ENCODE peak calls at places on chromosomes 1 and 21, in six cellular contexts. One of them, this sample, is unnamed.

GRCh38 chr1:6244401-6245054 is 549 bp downstream of the HES3 start:
- DNase-seq in gastrocnemius medialis: no peak
- DNase-seq in OCI-LY7: no peak
- DNase-seq in A549: no peak
- DNase-seq in AG10803: no peak
- DNase-seq in fibroblast of lung: no peak
- DNase-seq in this sample: peak

GRCh38 chr1:209376774-209377173 is 206.7 kb upstream of the CAMK1G start:
- DNase-seq in gastrocnemius medialis: no peak
- DNase-seq in OCI-LY7: no peak
- DNase-seq in A549: no peak
- DNase-seq in AG10803: no peak
- DNase-seq in fibroblast of lung: no peak
- DNase-seq in this sample: no peak

GRCh38 chr1:8151647-8152046 is 125.5 kb upstream of the ERRFI1 start:
- DNase-seq in gastrocnemius medialis: no peak
- DNase-seq in OCI-LY7: no peak
- DNase-seq in A549: no peak
- DNase-seq in AG10803: no peak
- DNase-seq in fibroblast of lung: no peak
- DNase-seq in this sample: no peak

GRCh38 chr1:21254335-21254951 is 35.8 kb downstream of the ECE1 start:
- DNase-seq in gastrocnemius medialis: peak
- DNase-seq in OCI-LY7: no peak
- DNase-seq in A549: no peak
- DNase-seq in AG10803: peak
- DNase-seq in fibroblast of lung: no peak
- DNase-seq in this sample: no peak

GRCh38 chr1:6703016-6703415 is 1.4 kb upstream of the DNAJC11 start:
- DNase-seq in gastrocnemius medialis: no peak
- DNase-seq in OCI-LY7: no peak
- DNase-seq in A549: no peak
- DNase-seq in AG10803: peak
- DNase-seq in fibroblast of lung: no peak
- DNase-seq in this sample: no peak

GRCh38 chr21:46639489-46640386 is 4.3 kb downstream of the PRMT2 start:
- DNase-seq in gastrocnemius medialis: no peak
- DNase-seq in OCI-LY7: peak
- DNase-seq in A549: peak
- DNase-seq in AG10803: peak
- DNase-seq in fibroblast of lung: peak
- DNase-seq in this sample: no peak

GRCh38 chr1:65478379-65479026 is 58.0 kb downstream of the LEPR start:
- DNase-seq in gastrocnemius medialis: no peak
- DNase-seq in OCI-LY7: no peak
- DNase-seq in A549: no peak
- DNase-seq in AG10803: no peak
- DNase-seq in fibroblast of lung: peak
- DNase-seq in this sample: no peak

GRCh38 chr1:198520524-198521254 is 19.8 kb downstream of the ATP6V1G3 start:
- DNase-seq in gastrocnemius medialis: no peak
- DNase-seq in OCI-LY7: no peak
- DNase-seq in A549: no peak
- DNase-seq in AG10803: no peak
- DNase-seq in fibroblast of lung: peak
- DNase-seq in this sample: peak

GRCh38 chr1:51242546-51242945 is 6.5 kb downstream of the RNF11 start:
- DNase-seq in gastrocnemius medialis: no peak
- DNase-seq in OCI-LY7: no peak
- DNase-seq in A549: no peak
- DNase-seq in AG10803: no peak
- DNase-seq in fibroblast of lung: no peak
- DNase-seq in this sample: no peak

GRCh38 chr1:39183503-39184353 is 20.8 kb upstream of the MACF1 start:
- DNase-seq in gastrocnemius medialis: peak
- DNase-seq in OCI-LY7: peak
- DNase-seq in A549: peak
- DNase-seq in AG10803: peak
- DNase-seq in fibroblast of lung: peak
- DNase-seq in this sample: no peak

GRCh38 chr1:199959033-199959774 is 68.3 kb upstream of the NR5A2 start:
- DNase-seq in gastrocnemius medialis: no peak
- DNase-seq in OCI-LY7: no peak
- DNase-seq in A549: no peak
- DNase-seq in AG10803: no peak
- DNase-seq in fibroblast of lung: no peak
- DNase-seq in this sample: no peak

GRCh38 chr1:81420760-81421159 is 380.0 kb upstream of the ADGRL2 start:
- DNase-seq in gastrocnemius medialis: no peak
- DNase-seq in OCI-LY7: no peak
- DNase-seq in A549: no peak
- DNase-seq in AG10803: peak
- DNase-seq in fibroblast of lung: peak
- DNase-seq in this sample: no peak

GRCh38 chr1:53084589-53084971 is 22.6 kb downstream of the PODN start:
- DNase-seq in gastrocnemius medialis: no peak
- DNase-seq in OCI-LY7: no peak
- DNase-seq in A549: no peak
- DNase-seq in AG10803: no peak
- DNase-seq in fibroblast of lung: no peak
- DNase-seq in this sample: no peak

GRCh38 chr1:244849189-244849866 is 13.9 kb downstream of the COX20 start:
- DNase-seq in gastrocnemius medialis: no peak
- DNase-seq in OCI-LY7: no peak
- DNase-seq in A549: no peak
- DNase-seq in AG10803: no peak
- DNase-seq in fibroblast of lung: no peak
- DNase-seq in this sample: no peak

GRCh38 chr1:65193129-65193528 is 45.1 kb downstream of the AK4 start:
- DNase-seq in gastrocnemius medialis: no peak
- DNase-seq in OCI-LY7: no peak
- DNase-seq in A549: no peak
- DNase-seq in AG10803: peak
- DNase-seq in fibroblast of lung: peak
- DNase-seq in this sample: no peak

GRCh38 chr1:201386208-201386607 is 8.7 kb upstream of the TNNT2 start:
- DNase-seq in gastrocnemius medialis: no peak
- DNase-seq in OCI-LY7: no peak
- DNase-seq in A549: no peak
- DNase-seq in AG10803: no peak
- DNase-seq in fibroblast of lung: no peak
- DNase-seq in this sample: no peak

GRCh38 chr1:67336157-67336556 is 28.5 kb downstream of the IL12RB2 start:
- DNase-seq in gastrocnemius medialis: no peak
- DNase-seq in OCI-LY7: no peak
- DNase-seq in A549: no peak
- DNase-seq in AG10803: no peak
- DNase-seq in fibroblast of lung: no peak
- DNase-seq in this sample: no peak

GRCh38 chr1:118504867-118505266 is 319.8 kb upstream of the SPAG17 start:
- DNase-seq in gastrocnemius medialis: peak
- DNase-seq in OCI-LY7: no peak
- DNase-seq in A549: no peak
- DNase-seq in AG10803: no peak
- DNase-seq in fibroblast of lung: no peak
- DNase-seq in this sample: no peak

DNA sequence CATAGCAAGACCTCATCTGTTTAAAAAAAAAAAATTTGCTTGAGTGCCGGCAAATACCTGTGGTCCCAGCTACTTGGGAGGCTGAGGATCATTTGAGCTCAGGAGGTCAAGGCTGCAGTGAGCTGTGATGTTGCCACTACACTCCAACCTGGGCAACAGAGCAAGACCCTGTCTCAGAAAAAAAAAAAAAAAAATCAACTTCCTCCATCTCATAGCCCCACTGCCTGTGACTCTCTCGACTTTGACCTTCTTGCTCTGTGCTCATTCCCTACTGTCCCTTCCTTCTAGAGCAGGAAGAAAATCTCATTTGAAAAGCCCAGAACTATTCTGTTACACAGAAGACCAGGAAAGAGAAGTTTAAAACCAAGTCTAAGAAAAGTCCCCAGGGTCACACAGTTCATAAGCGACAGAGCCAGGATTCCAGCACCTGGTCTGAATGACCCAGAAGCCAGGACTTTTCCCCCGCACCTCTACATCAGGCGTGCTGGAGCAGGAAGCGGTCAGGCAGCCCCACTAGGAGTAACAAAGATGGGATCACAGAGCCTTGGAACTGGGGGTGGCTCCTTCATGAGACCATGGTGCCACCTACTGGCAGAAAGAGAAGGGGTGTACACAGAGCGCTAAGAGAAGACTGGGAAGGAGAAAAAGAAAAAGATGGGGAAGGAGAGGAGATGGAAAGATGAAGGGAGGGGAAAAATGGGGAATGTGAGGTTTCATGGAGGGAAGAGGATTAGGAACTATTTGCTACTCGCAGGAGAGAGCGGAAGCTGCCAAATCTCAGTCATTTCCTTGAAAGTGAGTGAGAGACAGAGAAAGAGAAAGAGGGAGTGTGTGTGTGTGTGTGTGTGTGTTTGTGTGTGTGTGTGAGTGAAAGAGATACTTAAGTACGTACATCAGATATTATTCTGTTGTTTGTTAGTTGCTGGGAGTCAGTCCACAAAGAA is 3.1 kb upstream of the P3R3URF start:
- DNase-seq in gastrocnemius medialis: peak
- DNase-seq in OCI-LY7: peak
- DNase-seq in A549: peak
- DNase-seq in AG10803: peak
- DNase-seq in fibroblast of lung: peak
- DNase-seq in this sample: no peak
- H3K4me3 ChIP-seq in gastrocnemius medialis: no peak
- H3K4me3 ChIP-seq in OCI-LY7: no peak
- H3K4me3 ChIP-seq in A549: no peak
- H3K4me3 ChIP-seq in AG10803: no peak
- H3K4me3 ChIP-seq in fibroblast of lung: no peak
- H3K4me3 ChIP-seq in this sample: no peak

GRCh38 chr1:179510038-179510437 is 65.7 kb downstream of the NPHS2 start:
- DNase-seq in gastrocnemius medialis: no peak
- DNase-seq in OCI-LY7: peak
- DNase-seq in A549: no peak
- DNase-seq in AG10803: no peak
- DNase-seq in fibroblast of lung: no peak
- DNase-seq in this sample: peak

GRCh38 chr1:179509384-179509783 is 66.4 kb downstream of the NPHS2 start:
- DNase-seq in gastrocnemius medialis: no peak
- DNase-seq in OCI-LY7: no peak
- DNase-seq in A549: no peak
- DNase-seq in AG10803: no peak
- DNase-seq in fibroblast of lung: no peak
- DNase-seq in this sample: no peak

GRCh38 chr1:179506199-179506598 is 69.5 kb downstream of the NPHS2 start:
- DNase-seq in gastrocnemius medialis: no peak
- DNase-seq in OCI-LY7: peak
- DNase-seq in A549: no peak
- DNase-seq in AG10803: no peak
- DNase-seq in fibroblast of lung: no peak
- DNase-seq in this sample: no peak
- TF ChIP-seq CTCF in gastrocnemius medialis: no peak
- TF ChIP-seq CTCF in OCI-LY7: peak
- TF ChIP-seq CTCF in A549: no peak
- TF ChIP-seq CTCF in AG10803: no peak
- TF ChIP-seq CTCF in fibroblast of lung: no peak
- TF ChIP-seq CTCF in this sample: no peak

DNA sequence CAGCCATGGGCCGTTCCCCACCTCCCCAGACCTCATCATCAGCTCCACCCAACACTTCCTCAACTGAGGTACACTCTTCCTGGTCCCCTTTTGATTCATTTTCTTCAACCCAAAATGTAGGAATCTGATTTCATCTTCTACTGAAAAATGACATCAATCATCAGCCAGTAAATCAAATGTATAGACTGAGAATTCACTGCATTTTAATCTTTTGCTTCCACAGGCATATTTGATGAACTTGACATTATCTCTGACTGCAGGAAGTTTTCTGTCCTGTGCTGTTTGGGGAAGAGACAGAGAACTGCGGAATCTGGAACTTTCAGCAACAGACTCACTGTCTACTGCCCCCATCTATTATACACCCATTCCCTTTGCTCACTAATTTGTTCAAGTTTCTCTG is 7.8 kb downstream of the PYHIN1 start:
- DNase-seq in gastrocnemius medialis: no peak
- DNase-seq in OCI-LY7: no peak
- DNase-seq in A549: no peak
- DNase-seq in AG10803: no peak
- DNase-seq in fibroblast of lung: no peak
- DNase-seq in this sample: no peak
- H3K4me3 ChIP-seq in gastrocnemius medialis: no peak
- H3K4me3 ChIP-seq in OCI-LY7: no peak
- H3K4me3 ChIP-seq in A549: no peak
- H3K4me3 ChIP-seq in AG10803: no peak
- H3K4me3 ChIP-seq in fibroblast of lung: no peak
- H3K4me3 ChIP-seq in this sample: no peak

GRCh38 chr1:22910986-22911651 is 61.5 kb downstream of the LACTBL1 start:
- DNase-seq in gastrocnemius medialis: no peak
- DNase-seq in OCI-LY7: no peak
- DNase-seq in A549: no peak
- DNase-seq in AG10803: no peak
- DNase-seq in fibroblast of lung: no peak
- DNase-seq in this sample: no peak
- TF ChIP-seq CTCF in gastrocnemius medialis: no peak
- TF ChIP-seq CTCF in OCI-LY7: no peak
- TF ChIP-seq CTCF in A549: no peak
- TF ChIP-seq CTCF in AG10803: no peak
- TF ChIP-seq CTCF in fibroblast of lung: no peak
- TF ChIP-seq CTCF in this sample: no peak

GRCh38 chr1:47232187-47232874 is at the start of gene TAL1:
- DNase-seq in gastrocnemius medialis: no peak
- DNase-seq in OCI-LY7: no peak
- DNase-seq in A549: no peak
- DNase-seq in AG10803: no peak
- DNase-seq in fibroblast of lung: no peak
- DNase-seq in this sample: no peak
- H3K4me3 ChIP-seq in gastrocnemius medialis: peak
- H3K4me3 ChIP-seq in OCI-LY7: no peak
- H3K4me3 ChIP-seq in A549: peak
- H3K4me3 ChIP-seq in AG10803: peak
- H3K4me3 ChIP-seq in fibroblast of lung: peak
- H3K4me3 ChIP-seq in this sample: no peak

DNA sequence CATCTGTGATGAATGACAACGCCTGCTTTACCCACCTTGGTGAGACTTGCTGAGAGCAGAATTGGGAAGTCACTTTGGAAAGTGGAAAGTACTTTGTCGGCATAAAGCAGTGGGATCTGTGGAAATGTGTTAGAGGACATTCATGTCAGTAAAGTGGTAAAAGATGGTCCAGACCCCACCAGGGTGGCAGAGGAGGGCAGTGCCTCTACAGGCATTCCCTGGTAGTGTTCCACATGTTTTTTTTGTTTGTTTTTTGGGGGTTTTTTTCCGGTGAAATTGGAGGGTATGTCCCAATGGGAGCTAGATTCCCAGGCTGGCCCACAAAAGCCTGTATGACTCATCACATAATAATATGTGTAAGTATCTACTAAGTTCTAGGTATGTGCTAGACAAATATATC is 80.6 kb downstream of the ELAVL4 start:
- DNase-seq in gastrocnemius medialis: no peak
- DNase-seq in OCI-LY7: no peak
- DNase-seq in A549: no peak
- DNase-seq in AG10803: no peak
- DNase-seq in fibroblast of lung: no peak
- DNase-seq in this sample: no peak
- TF ChIP-seq CTCF in gastrocnemius medialis: no peak
- TF ChIP-seq CTCF in OCI-LY7: no peak
- TF ChIP-seq CTCF in A549: no peak
- TF ChIP-seq CTCF in AG10803: no peak
- TF ChIP-seq CTCF in fibroblast of lung: no peak
- TF ChIP-seq CTCF in this sample: no peak